ENCODE peak calls at places on chromosomes 2 and 18, in five cellular contexts. U is A549, C is IMR-90, Q is HepG2, Z is GM12878. R is an unnamed sample.

GRCh38 chr18:10927980-10928605 is 221.3 kb downstream of the PIEZO2 start:
- DNase-seq in Q (no peak), Z (peak), U (no peak), C (peak), R (no peak)

GRCh38 chr2:15963977-15964670 is 23.8 kb downstream of the MYCN start:
- DNase-seq in U (no peak), Z (no peak), Q (no peak), C (no peak), R (no peak)

GRCh38 chr2:130768191-130768855 is 13.0 kb downstream of the AMER3 start:
- DNase-seq in Q (no peak), Z (no peak), C (no peak), U (no peak), R (no peak)

GRCh38 chr18:73707035-73707434 is 440.6 kb downstream of the FBXO15 start:
- DNase-seq in Z (no peak), U (peak), Q (no peak), C (peak), R (no peak)

GRCh38 chr2:160491922-160492371 is 1.7 kb downstream of the RBMS1 start:
- DNase-seq in C (peak), Q (peak), U (peak), Z (no peak), R (no peak)

GRCh38 chr2:66443977-66444855 is 9.3 kb downstream of the MEIS1 start:
- DNase-seq in Q (no peak), U (no peak), C (peak), Z (no peak), R (no peak)

GRCh38 chr2:33230133-33230618 is 246.3 kb upstream of the RASGRP3 start:
- DNase-seq in C (no peak), Z (no peak), Q (no peak), U (no peak), R (no peak)

GRCh38 chr2:128279786-128280701 is 38.6 kb downstream of the HS6ST1 start:
- DNase-seq in C (no peak), Z (no peak), U (no peak), Q (no peak), R (no peak)

GRCh38 chr2:23489471-23490400 is 104.8 kb downstream of the KLHL29 start:
- DNase-seq in C (no peak), Q (no peak), Z (no peak), U (no peak), R (no peak)

GRCh38 chr2:23488584-23488983 is 103.6 kb downstream of the KLHL29 start:
- DNase-seq in U (no peak), Q (no peak), C (no peak), Z (no peak), R (no peak)

GRCh38 chr2:23486676-23487075 is 101.7 kb downstream of the KLHL29 start:
- DNase-seq in U (no peak), C (peak), Z (no peak), Q (no peak), R (no peak)

GRCh38 chr2:23485841-23486395 is 100.9 kb downstream of the KLHL29 start:
- DNase-seq in Q (no peak), Z (no peak), U (no peak), C (no peak), R (no peak)

GRCh38 chr2:23487735-23488492 is 102.9 kb downstream of the KLHL29 start:
- DNase-seq in Z (no peak), U (no peak), C (peak), Q (no peak), R (no peak)
- TF ChIP-seq BHLHE40 in Z (peak), U (no peak), C (peak), Q (no peak), R (no peak)

DNA sequence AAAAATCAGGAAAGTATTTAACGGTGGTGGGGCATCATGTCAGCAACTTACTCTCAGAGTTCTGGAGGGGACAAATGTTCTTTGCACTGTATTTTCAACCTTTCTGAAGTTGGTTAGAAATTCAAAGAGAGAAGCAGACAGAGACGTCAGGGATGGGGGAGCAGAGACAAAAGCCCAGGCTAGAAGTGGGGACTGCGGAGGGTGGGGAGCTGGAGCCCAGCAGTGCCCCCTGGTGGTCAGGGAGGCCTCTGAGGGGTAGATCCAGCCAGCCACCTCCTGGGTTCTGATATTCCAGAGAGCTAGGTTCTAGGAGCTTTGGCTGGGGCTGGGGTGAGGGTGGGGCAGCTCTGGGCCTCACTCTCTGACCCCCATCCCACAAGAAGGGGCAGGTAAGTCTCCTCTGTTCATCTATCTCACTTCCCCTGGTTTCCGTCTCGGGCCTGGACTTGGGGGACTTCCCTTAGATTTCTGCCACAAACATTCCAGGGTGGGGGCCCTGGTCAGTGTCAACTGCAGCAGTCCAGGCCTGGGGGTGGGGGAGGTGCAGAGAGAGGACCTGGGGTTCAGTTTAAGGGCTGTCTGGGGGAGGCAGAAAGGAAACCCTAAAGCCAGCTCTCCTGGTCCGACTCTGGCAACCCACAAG is 8.9 kb downstream of the TNS1 start:
- DNase-seq in U (peak), C (peak), Z (no peak), Q (peak), R (peak)
- TF ChIP-seq BHLHE40 in U (no peak), C (no peak), Z (no peak), Q (no peak), R (no peak)

GRCh38 chr2:96391828-96392200 is 56.2 kb downstream of the NCAPH start:
- DNase-seq in C (no peak), Q (no peak), U (no peak), Z (no peak), R (no peak)

GRCh38 chr2:96389728-96390127 is 54.2 kb downstream of the NCAPH start:
- DNase-seq in Q (no peak), Z (no peak), U (no peak), C (no peak), R (no peak)

GRCh38 chr2:96391153-96391827 is 55.7 kb downstream of the NCAPH start:
- DNase-seq in Q (no peak), Z (no peak), C (no peak), U (no peak), R (no peak)

GRCh38 chr2:96386470-96386869 is 50.9 kb downstream of the NCAPH start:
- DNase-seq in C (no peak), Z (no peak), Q (no peak), U (no peak), R (no peak)
- TF ChIP-seq BHLHE40 in C (no peak), Z (no peak), Q (no peak), U (no peak), R (no peak)

GRCh38 chr2:238649936-238650518 is 197.9 kb upstream of the TWIST2 start:
- DNase-seq in C (no peak), Q (no peak), U (no peak), Z (no peak), R (no peak)
- TF ChIP-seq BHLHE40 in C (no peak), Q (no peak), U (no peak), Z (no peak), R (no peak)

GRCh38 chr2:191675807-191676667 is 1.9 kb upstream of the NABP1 start:
- DNase-seq in Z (peak), Q (no peak), C (no peak), U (no peak), R (no peak)
- TF ChIP-seq BHLHE40 in Z (no peak), Q (no peak), C (no peak), U (no peak), R (no peak)

GRCh38 chr2:172861632-172862031 is 126.0 kb downstream of the RAPGEF4 start:
- DNase-seq in C (no peak), Z (no peak), U (no peak), Q (no peak), R (no peak)

GRCh38 chr2:172863341-172863740 is 127.7 kb downstream of the RAPGEF4 start:
- DNase-seq in U (no peak), Q (no peak), C (no peak), Z (no peak), R (no peak)

GRCh38 chr2:172862077-172862476 is 126.4 kb downstream of the RAPGEF4 start:
- DNase-seq in C (no peak), U (no peak), Q (no peak), Z (no peak), R (no peak)

GRCh38 chr2:172864182-172864581 is 128.5 kb downstream of the RAPGEF4 start:
- DNase-seq in Q (peak), C (peak), Z (peak), U (peak), R (peak)

DNA sequence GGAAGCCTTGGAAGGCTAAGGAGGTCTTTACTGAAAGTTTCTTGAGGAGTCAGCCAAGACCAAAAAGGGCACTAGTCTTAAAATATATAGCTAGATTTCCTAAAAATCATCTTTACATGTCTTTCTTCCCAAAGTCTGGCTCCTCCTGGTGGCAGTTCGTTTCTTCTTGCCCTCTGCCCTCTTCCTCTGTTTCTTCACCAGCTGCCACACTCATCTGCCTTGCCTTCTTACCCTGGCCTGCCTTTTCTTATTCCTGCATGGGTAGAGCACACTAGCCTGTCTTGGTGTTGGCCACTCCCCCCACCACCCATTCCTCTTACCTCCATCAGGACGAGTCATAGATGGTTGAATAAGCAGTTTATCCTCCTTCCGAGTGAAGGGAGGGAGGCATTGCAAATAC is 129.8 kb downstream of the RAPGEF4 start:
- DNase-seq in U (peak), Q (no peak), C (peak), Z (no peak), R (no peak)
- TF ChIP-seq BHLHE40 in U (no peak), Q (no peak), C (no peak), Z (no peak), R (no peak)

DNA sequence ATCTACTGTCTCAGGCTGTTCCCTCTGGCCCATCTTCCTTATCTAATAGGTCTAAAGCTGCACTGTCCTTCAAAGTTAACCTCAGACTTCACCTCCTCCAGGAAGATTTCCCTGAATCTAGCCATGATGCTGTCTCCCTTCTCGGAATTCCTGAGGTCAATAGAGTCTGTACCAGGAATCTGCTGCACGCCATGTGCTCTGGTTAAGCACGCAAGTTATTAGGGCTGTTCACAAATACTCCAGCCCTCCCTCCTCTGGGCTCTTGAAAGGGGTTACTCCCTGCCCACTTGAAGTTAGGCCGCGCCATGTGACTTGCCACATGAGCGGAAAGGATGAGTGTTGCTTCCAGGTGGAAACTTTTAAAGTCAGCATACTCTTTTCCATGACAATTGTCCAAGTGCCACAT is 43.6 kb downstream of the MCFD2 start:
- DNase-seq in Z (no peak), U (no peak), C (no peak), Q (no peak), R (no peak)
- TF ChIP-seq BHLHE40 in Z (no peak), U (no peak), C (no peak), Q (no peak), R (no peak)

DNA sequence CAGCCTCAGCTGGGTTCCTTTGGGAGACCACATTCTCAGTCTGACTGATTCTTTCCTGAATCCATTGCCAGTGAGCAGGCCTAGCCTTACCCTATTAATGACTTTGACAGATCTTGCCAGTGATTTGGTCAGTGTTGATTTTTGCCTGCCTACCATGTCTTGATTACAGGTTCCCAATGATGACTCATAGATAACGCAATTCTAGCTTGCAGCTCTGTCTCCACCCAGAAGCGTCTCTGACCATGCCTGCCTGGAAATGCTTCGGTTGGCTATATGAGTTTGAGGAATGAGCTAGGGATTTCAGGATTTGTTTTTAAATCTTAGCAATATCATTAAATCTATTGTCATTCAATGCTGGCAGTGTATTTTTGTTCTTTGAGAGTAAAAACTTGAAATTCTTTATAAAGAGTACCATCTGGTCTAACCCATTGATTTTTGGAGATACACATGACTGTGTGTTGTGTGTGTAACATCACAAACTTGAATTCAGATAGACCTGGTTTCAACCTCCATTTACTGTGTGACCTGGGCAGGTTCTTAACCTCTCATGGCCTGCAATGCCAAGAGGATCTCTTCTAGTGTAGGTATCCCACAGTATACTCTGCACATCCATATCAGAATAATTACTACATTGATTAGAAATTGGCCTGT is 57.0 kb downstream of the CCDC150 start:
- DNase-seq in Q (peak), Z (no peak), U (peak), C (peak), R (peak)
- TF ChIP-seq BHLHE40 in Q (no peak), Z (no peak), U (no peak), C (no peak), R (no peak)

GRCh38 chr2:177983183-177983788 is 89.3 kb downstream of the PDE11A start:
- DNase-seq in U (peak), Q (peak), C (peak), Z (no peak), R (peak)
- TF ChIP-seq BHLHE40 in U (no peak), Q (no peak), C (no peak), Z (no peak), R (no peak)